ENCODE peak calls at places on chromosomes 2 and 18, in six cellular contexts. S is stimulated activated CD8-positive, alpha-beta memory T cell treated with anti-CD3 and anti-CD28 coated beads, Interleukin-7, amount 100 ng/mL, for 48 hours; Y is NCI-H2081; U is activated CD8-positive, alpha-beta memory T cell treated with anti-CD3 and anti-CD28 coated beads, Interleukin-2, amount 50 U/mL, for 48 hours; W is foreskin fibroblast; G is germinal center. D is an unnamed sample.

GRCh38 chr2:211396815-211397214 is 840.4 kb downstream of the CPS1 start:
- DNase-seq in W (no peak), Y (peak), U (no peak), S (no peak), G (no peak), D (no peak)

GRCh38 chr2:240422683-240423329 is 12.7 kb upstream of the GPC1 start:
- DNase-seq in S (no peak), U (no peak), W (no peak), G (no peak), Y (no peak), D (no peak)

GRCh38 chr2:120108049-120108448 is 95.2 kb downstream of the EPB41L5 start:
- DNase-seq in U (no peak), Y (peak), S (no peak), W (peak), G (no peak), D (no peak)

GRCh38 chr2:95262896-95263542 is 11.2 kb upstream of the PROM2 start:
- DNase-seq in S (no peak), Y (no peak), U (peak), G (no peak), W (no peak), D (no peak)

GRCh38 chr2:200042944-200043343 is 87.6 kb downstream of the MAIP1 start:
- DNase-seq in S (no peak), Y (no peak), G (no peak), W (peak), U (no peak), D (no peak)

GRCh38 chr2:232655392-232655791 is 22.0 kb downstream of the EFHD1 start:
- DNase-seq in G (no peak), Y (no peak), W (no peak), S (no peak), U (no peak), D (peak)

GRCh38 chr2:95670167-95670566 is 78.4 kb downstream of the TRIM43 start:
- DNase-seq in U (no peak), Y (no peak), W (peak), G (no peak), S (no peak), D (no peak)

GRCh38 chr2:12506846-12507245 is 209.9 kb upstream of the TRIB2 start:
- DNase-seq in U (no peak), G (no peak), W (no peak), Y (no peak), S (no peak), D (no peak)

GRCh38 chr2:133346654-133347053 is 221.6 kb downstream of the NCKAP5 start:
- DNase-seq in Y (no peak), U (no peak), W (peak), S (no peak), G (no peak), D (no peak)

GRCh38 chr2:189466656-189467055 is 25.4 kb downstream of the WDR75 start:
- DNase-seq in Y (no peak), W (no peak), G (no peak), S (no peak), U (no peak), D (no peak)

GRCh38 chr18:35875566-35875965 is 96.9 kb upstream of the RMP24 start:
- DNase-seq in G (no peak), Y (no peak), U (no peak), W (no peak), S (no peak), D (no peak)

GRCh38 chr2:236680461-236680860 is 110.8 kb downstream of the ACKR3 start:
- DNase-seq in G (no peak), W (no peak), U (no peak), Y (no peak), S (no peak), D (no peak)

GRCh38 chr18:32271649-32272324 is 81.9 kb downstream of the MEP1B start:
- DNase-seq in S (no peak), Y (peak), W (peak), U (no peak), G (peak), D (no peak)

GRCh38 chr2:173354073-173354600 is 535 bp upstream of the CDCA7 start:
- DNase-seq in G (peak), S (peak), U (no peak), W (no peak), Y (no peak), D (no peak)

GRCh38 chr2:212708346-212708745 is 169.7 kb upstream of the ERBB4 start:
- DNase-seq in Y (no peak), W (no peak), S (no peak), G (no peak), U (no peak), D (no peak)

GRCh38 chr2:105655244-105655643 is 89.5 kb upstream of the NCK2 start:
- DNase-seq in W (no peak), Y (no peak), S (no peak), G (no peak), U (no peak), D (no peak)

GRCh38 chr18:7523772-7524171 is 43.3 kb upstream of the PTPRM start:
- DNase-seq in S (no peak), G (no peak), U (no peak), W (no peak), Y (no peak), D (no peak)